ENCODE peak calls at places on chromosomes 5 and 9, in five cellular contexts. T is lower lobe of right lung, R is mesenchymal stem cell, K is endothelial cell, L is Daoy. W is an unnamed sample.
A peak's percentile ranks its signal among the peaks of the same experiment; 100 is the strongest.

GRCh38 chr9:97276310-97276852 is 31.1 kb upstream of the CCDC180 start:
- DNase-seq in T (no peak), R (no peak), K (no peak), L (no peak), W (no peak)

GRCh38 chr9:134051319-134051718 is 16.5 kb downstream of the BRD3 start:
- DNase-seq in T (peak; percentile 38), R (no peak), K (no peak), L (no peak), W (no peak)

GRCh38 chr5:150139334-150139733 is 16.3 kb downstream of the PDGFRB start:
- DNase-seq in T (no peak), R (peak; percentile 83), K (no peak), L (peak; percentile 69), W (no peak)

GRCh38 chr5:44536650-44537260 is 147.5 kb upstream of the FGF10 start:
- DNase-seq in T (no peak), R (peak; percentile 33), K (peak; percentile 57), L (no peak), W (no peak)

GRCh38 chr9:27765266-27765665 is 192.0 kb upstream of the C9orf72 start:
- DNase-seq in T (no peak), R (no peak), K (no peak), L (no peak), W (no peak)

GRCh38 chr5:86756839-86757238 is 139.1 kb downstream of the COX7C start:
- DNase-seq in T (no peak), R (no peak), K (no peak), L (no peak), W (no peak)

GRCh38 chr5:38832810-38833209 is 13.0 kb upstream of the OSMR start:
- DNase-seq in T (no peak), R (no peak), K (no peak), L (no peak), W (no peak)

GRCh38 chr9:121954477-121955175 is 138.5 kb downstream of the TTLL11 start:
- DNase-seq in T (no peak), R (peak; percentile 76), K (no peak), L (peak; percentile 56), W (peak; percentile 82)

GRCh38 chr9:115084709-115085108 is 33.2 kb downstream of the TNC start:
- DNase-seq in T (no peak), R (no peak), K (no peak), L (no peak), W (no peak)

W was measured in posterior vena cava.